ENCODE peak calls at places on chromosomes 16 and 17, in six cellular contexts. One of them, this sample, is unnamed.

GRCh38 chr16:75593825-75594820 is 27.9 kb downstream of the GABARAPL2 start:
- DNase-seq in cardiac muscle cell: peak; percentile 39
- DNase-seq in lung: no peak
- DNase-seq in K562: peak; percentile 48
- DNase-seq in IMR-90: peak; percentile 83
- DNase-seq in ovary: no peak
- DNase-seq in this sample: no peak

GRCh38 chr17:19508327-19508867 is 25.3 kb upstream of the SLC47A1 start:
- DNase-seq in ovary: peak; percentile 64
- DNase-seq in IMR-90: no peak
- DNase-seq in lung: peak; percentile 32
- DNase-seq in K562: peak; percentile 34
- DNase-seq in cardiac muscle cell: no peak
- DNase-seq in this sample: no peak

GRCh38 chr17:16106161-16106891 is 106.7 kb downstream of the TTC19 start:
- DNase-seq in ovary: no peak
- DNase-seq in IMR-90: peak; percentile 79
- DNase-seq in cardiac muscle cell: peak; percentile 81
- DNase-seq in lung: no peak
- DNase-seq in K562: no peak
- DNase-seq in this sample: peak; percentile 87

GRCh38 chr17:50057521-50057991 is 1.6 kb downstream of the ITGA3 start:
- DNase-seq in ovary: peak; percentile 66
- DNase-seq in K562: no peak
- DNase-seq in cardiac muscle cell: no peak
- DNase-seq in IMR-90: no peak
- DNase-seq in lung: no peak
- DNase-seq in this sample: no peak

GRCh38 chr17:30905742-30906100 is 317 bp downstream of the TEFM start:
- DNase-seq in lung: no peak
- DNase-seq in K562: peak; percentile 38
- DNase-seq in IMR-90: no peak
- DNase-seq in ovary: no peak
- DNase-seq in cardiac muscle cell: peak; percentile 10
- DNase-seq in this sample: no peak

GRCh38 chr17:18040287-18040858 is 1.2 kb downstream of the GID4 start:
- DNase-seq in lung: no peak
- DNase-seq in IMR-90: no peak
- DNase-seq in cardiac muscle cell: no peak
- DNase-seq in ovary: peak; percentile 35
- DNase-seq in K562: no peak
- DNase-seq in this sample: no peak

GRCh38 chr17:58265902-58266875 is 14.5 kb downstream of the MPO start:
- DNase-seq in ovary: no peak
- DNase-seq in cardiac muscle cell: no peak
- DNase-seq in lung: no peak
- DNase-seq in IMR-90: no peak
- DNase-seq in K562: no peak
- DNase-seq in this sample: no peak

GRCh38 chr16:48082516-48082915 is 73.3 kb downstream of the ABCC12 start:
- DNase-seq in cardiac muscle cell: peak; percentile 12
- DNase-seq in IMR-90: peak; percentile 32
- DNase-seq in ovary: no peak
- DNase-seq in lung: no peak
- DNase-seq in K562: no peak
- DNase-seq in this sample: no peak

GRCh38 chr16:72262711-72263110 is 90.8 kb upstream of the PMFBP1 start:
- DNase-seq in cardiac muscle cell: no peak
- DNase-seq in K562: no peak
- DNase-seq in IMR-90: no peak
- DNase-seq in lung: no peak
- DNase-seq in ovary: no peak
- DNase-seq in this sample: no peak

GRCh38 chr17:6648181-6648580 is 3.2 kb downstream of the MED31 start:
- DNase-seq in K562: no peak
- DNase-seq in IMR-90: no peak
- DNase-seq in ovary: no peak
- DNase-seq in lung: no peak
- DNase-seq in cardiac muscle cell: no peak
- DNase-seq in this sample: no peak

GRCh38 chr17:44170499-44171201 is at the start of gene ASB16:
- DNase-seq in cardiac muscle cell: no peak
- DNase-seq in K562: no peak
- DNase-seq in IMR-90: peak; percentile 55
- DNase-seq in ovary: no peak
- DNase-seq in lung: no peak
- DNase-seq in this sample: peak; percentile 34

GRCh38 chr17:40363480-40363838 is 1.1 kb downstream of the GJD3 start:
- DNase-seq in K562: no peak
- DNase-seq in IMR-90: no peak
- DNase-seq in cardiac muscle cell: peak; percentile 54
- DNase-seq in lung: no peak
- DNase-seq in ovary: no peak
- DNase-seq in this sample: no peak

GRCh38 chr17:47841488-47842308 is 625 bp upstream of the SCRN2 start:
- DNase-seq in lung: no peak
- DNase-seq in K562: no peak
- DNase-seq in ovary: no peak
- DNase-seq in cardiac muscle cell: no peak
- DNase-seq in IMR-90: no peak
- DNase-seq in this sample: no peak

GRCh38 chr17:47840742-47841487 is at the start of gene SCRN2:
- DNase-seq in lung: peak; percentile 91
- DNase-seq in ovary: peak; percentile 89
- DNase-seq in IMR-90: peak; percentile 68
- DNase-seq in cardiac muscle cell: peak; percentile 86
- DNase-seq in K562: peak; percentile 90
- DNase-seq in this sample: peak; percentile 89

GRCh38 chr17:47844230-47844629 is 3.2 kb upstream of the SCRN2 start:
- DNase-seq in IMR-90: peak; percentile 58
- DNase-seq in cardiac muscle cell: peak; percentile 56
- DNase-seq in K562: peak; percentile 49
- DNase-seq in ovary: no peak
- DNase-seq in lung: no peak
- DNase-seq in this sample: no peak

GRCh38 chr17:47844814-47845453 is 3.9 kb upstream of the SCRN2 start:
- DNase-seq in lung: no peak
- DNase-seq in cardiac muscle cell: peak; percentile 44
- DNase-seq in ovary: no peak
- DNase-seq in IMR-90: peak; percentile 18
- DNase-seq in K562: no peak
- DNase-seq in this sample: no peak

DNA sequence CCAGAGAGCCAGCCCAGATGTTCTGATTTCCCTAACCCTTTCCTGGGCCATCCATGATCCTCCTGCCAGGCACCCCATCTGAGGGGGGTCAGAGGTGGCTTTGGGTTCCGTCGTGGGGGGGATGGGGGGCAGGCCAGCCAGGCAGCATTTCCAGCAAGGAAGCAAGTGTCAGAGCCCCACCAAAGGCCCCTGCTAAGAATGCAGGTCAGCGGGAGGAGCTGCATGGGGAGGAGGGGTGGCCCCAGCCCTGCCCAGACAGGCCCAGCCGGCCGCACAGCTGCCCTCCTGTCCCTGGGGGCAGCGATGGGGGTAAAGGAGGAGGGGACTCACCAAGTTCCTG is 2.3 kb upstream of the SCRN2 start:
- DNase-seq in lung: no peak
- DNase-seq in ovary: no peak
- DNase-seq in cardiac muscle cell: no peak
- DNase-seq in IMR-90: no peak
- DNase-seq in K562: no peak
- DNase-seq in this sample: no peak
- H3K4me1 ChIP-seq in lung: no peaks in the 10 kb centered on the region
- H3K4me1 ChIP-seq in ovary: peaks cover 4% of the 10 kb centered on the region
- H3K4me1 ChIP-seq in cardiac muscle cell: peaks cover 42% of the 10 kb centered on the region
- H3K4me1 ChIP-seq in IMR-90: peaks cover 6% of the 10 kb centered on the region
- H3K4me1 ChIP-seq in K562: peaks cover 33% of the 10 kb centered on the region
- H3K4me1 ChIP-seq in this sample: peaks cover 12% of the 10 kb centered on the region

DNA sequence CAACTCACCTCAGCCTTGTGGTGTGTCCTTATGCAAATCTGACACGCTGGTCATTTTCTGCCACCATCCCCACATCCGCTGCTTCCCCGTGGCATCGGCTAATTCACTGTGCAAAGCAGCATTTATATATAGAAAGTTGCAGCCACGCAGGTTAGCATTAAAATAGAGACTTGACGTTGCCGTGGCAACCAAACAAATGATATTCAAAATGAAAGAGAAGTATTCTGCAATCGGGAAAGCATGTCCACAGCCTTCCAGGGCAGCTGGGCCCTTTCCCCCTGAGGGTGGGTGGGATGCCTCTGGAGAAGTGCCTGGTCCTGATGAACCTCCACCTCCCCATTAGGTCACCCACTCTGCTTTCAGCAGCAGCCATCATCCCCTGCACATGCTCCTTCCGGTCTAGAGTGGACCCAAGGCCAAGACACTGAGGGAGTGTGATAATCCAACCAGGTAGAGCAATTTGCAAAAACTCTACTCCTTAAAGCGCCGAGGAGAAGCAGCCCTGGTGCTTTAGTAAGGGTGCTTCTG is 138.7 kb downstream of the GAS7 start:
- DNase-seq in cardiac muscle cell: peak; percentile 54
- DNase-seq in lung: no peak
- DNase-seq in K562: no peak
- DNase-seq in ovary: no peak
- DNase-seq in IMR-90: peak; percentile 15
- DNase-seq in this sample: no peak
- H3K4me3 ChIP-seq in cardiac muscle cell: no peak overlapping the region
- H3K4me3 ChIP-seq in lung: no peak overlapping the region
- H3K4me3 ChIP-seq in K562: no peak overlapping the region
- H3K4me3 ChIP-seq in ovary: no peak overlapping the region
- H3K4me3 ChIP-seq in IMR-90: no peak overlapping the region
- H3K4me3 ChIP-seq in this sample: no peak overlapping the region

GRCh38 chr16:54282202-54282922 is 4.2 kb downstream of the IRX3 start:
- DNase-seq in ovary: no peak
- DNase-seq in cardiac muscle cell: peak; percentile 62
- DNase-seq in lung: peak; percentile 76
- DNase-seq in IMR-90: no peak
- DNase-seq in K562: peak; percentile 70
- DNase-seq in this sample: no peak

GRCh38 chr16:54275956-54276355 is 10.6 kb downstream of the IRX3 start:
- DNase-seq in K562: no peak
- DNase-seq in IMR-90: no peak
- DNase-seq in ovary: no peak
- DNase-seq in cardiac muscle cell: no peak
- DNase-seq in lung: no peak
- DNase-seq in this sample: no peak

GRCh38 chr16:54280751-54281150 is 5.8 kb downstream of the IRX3 start:
- DNase-seq in cardiac muscle cell: peak; percentile 21
- DNase-seq in ovary: no peak
- DNase-seq in lung: no peak
- DNase-seq in K562: no peak
- DNase-seq in IMR-90: no peak
- DNase-seq in this sample: no peak

GRCh38 chr16:54281535-54282201 is 4.9 kb downstream of the IRX3 start:
- DNase-seq in ovary: no peak
- DNase-seq in IMR-90: no peak
- DNase-seq in lung: no peak
- DNase-seq in cardiac muscle cell: no peak
- DNase-seq in K562: no peak
- DNase-seq in this sample: no peak

DNA sequence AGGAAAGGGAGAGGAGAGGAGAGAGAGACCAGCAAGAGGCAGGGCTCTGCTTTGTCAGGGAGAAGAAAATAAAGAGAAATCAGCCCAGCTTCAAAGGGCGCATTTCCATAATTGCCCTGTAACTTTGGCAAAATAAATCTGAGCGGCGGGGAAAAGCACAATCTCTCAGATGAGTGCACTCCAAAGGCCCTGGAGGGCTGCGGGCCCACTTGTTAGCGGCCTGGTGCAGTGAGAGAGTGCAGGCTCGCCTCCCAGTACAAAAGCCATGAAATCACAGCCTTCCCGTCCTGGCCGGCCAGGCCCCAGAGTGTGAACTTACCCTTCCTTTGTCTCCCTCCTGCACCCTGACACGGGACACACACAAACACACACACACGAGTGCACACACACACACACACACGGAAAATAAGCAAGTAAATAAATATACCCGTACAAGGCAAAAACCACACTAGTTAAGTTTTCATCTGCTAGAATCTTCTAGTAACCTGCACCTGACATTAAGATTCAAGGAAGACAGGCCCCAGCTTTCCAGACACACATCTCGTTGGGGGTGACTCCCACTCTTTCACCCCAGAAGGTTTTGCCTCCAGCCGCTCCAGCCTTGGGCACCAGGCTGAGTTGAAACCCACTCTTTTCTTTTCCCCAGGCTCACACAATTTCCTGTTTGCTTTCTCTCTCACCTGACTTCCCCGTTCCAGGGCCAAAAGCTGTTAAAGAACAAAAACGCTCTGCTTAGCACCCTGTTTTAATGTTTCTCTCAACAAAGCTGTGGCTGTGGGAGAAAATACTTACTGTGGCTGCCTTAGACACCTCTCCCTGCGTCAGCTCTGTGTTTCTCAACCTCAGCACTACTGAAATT is 8.5 kb downstream of the IRX3 start:
- DNase-seq in lung: peak; percentile 57
- DNase-seq in ovary: no peak
- DNase-seq in K562: no peak
- DNase-seq in IMR-90: no peak
- DNase-seq in cardiac muscle cell: no peak
- DNase-seq in this sample: no peak
- H3K27me3 ChIP-seq in lung: peaks cover 3% of the 10 kb centered on the region
- H3K27me3 ChIP-seq in ovary: no peaks in the 10 kb centered on the region
- H3K27me3 ChIP-seq in K562: peaks cover 2% of the 10 kb centered on the region
- H3K27me3 ChIP-seq in IMR-90: peaks cover 43% of the 10 kb centered on the region
- H3K27me3 ChIP-seq in cardiac muscle cell: no peaks in the 10 kb centered on the region
- H3K27me3 ChIP-seq in this sample: no peaks in the 10 kb centered on the region

GRCh38 chr17:28395426-28395825 is 10.6 kb downstream of the SLC46A1 start:
- DNase-seq in cardiac muscle cell: no peak
- DNase-seq in K562: no peak
- DNase-seq in ovary: no peak
- DNase-seq in lung: no peak
- DNase-seq in IMR-90: no peak
- DNase-seq in this sample: no peak
- H3K4me1 ChIP-seq in cardiac muscle cell: no peaks in the 10 kb centered on the region
- H3K4me1 ChIP-seq in K562: peaks cover 6% of the 10 kb centered on the region
- H3K4me1 ChIP-seq in ovary: no peaks in the 10 kb centered on the region
- H3K4me1 ChIP-seq in lung: no peaks in the 10 kb centered on the region
- H3K4me1 ChIP-seq in IMR-90: peaks cover 9% of the 10 kb centered on the region
- H3K4me1 ChIP-seq in this sample: peaks cover 7% of the 10 kb centered on the region

GRCh38 chr17:32010114-32010513 is 2.9 kb downstream of the LRRC37B start:
- DNase-seq in IMR-90: no peak
- DNase-seq in K562: no peak
- DNase-seq in cardiac muscle cell: no peak
- DNase-seq in ovary: no peak
- DNase-seq in lung: no peak
- DNase-seq in this sample: no peak
- H3K4me3 ChIP-seq in IMR-90: no peak overlapping the region
- H3K4me3 ChIP-seq in K562: no peak overlapping the region
- H3K4me3 ChIP-seq in cardiac muscle cell: no peak overlapping the region
- H3K4me3 ChIP-seq in ovary: no peak overlapping the region
- H3K4me3 ChIP-seq in lung: no peak overlapping the region
- H3K4me3 ChIP-seq in this sample: no peak overlapping the region

GRCh38 chr16:89786474-89787364 is 29.7 kb downstream of the FANCA start:
- DNase-seq in cardiac muscle cell: no peak
- DNase-seq in K562: peak; percentile 11
- DNase-seq in lung: no peak
- DNase-seq in IMR-90: no peak
- DNase-seq in ovary: no peak
- DNase-seq in this sample: no peak
- H3K27me3 ChIP-seq in cardiac muscle cell: no peaks in the 10 kb centered on the region
- H3K27me3 ChIP-seq in K562: no peaks in the 10 kb centered on the region
- H3K27me3 ChIP-seq in lung: no peaks in the 10 kb centered on the region
- H3K27me3 ChIP-seq in IMR-90: no peaks in the 10 kb centered on the region
- H3K27me3 ChIP-seq in ovary: no peaks in the 10 kb centered on the region
- H3K27me3 ChIP-seq in this sample: no peaks in the 10 kb centered on the region